ENCODE peak calls at places on chromosome 22, in ten cellular contexts. K is hepatic stellate cell; A is cardiac fibroblast; W is fibroblast of lung; T is T-cell; R is C1 segment of cervical spinal cord; C is CD8-positive, alpha-beta memory T cell; G is kidney; E is endothelial cell; Q is Caki2. B is an unnamed sample.

GRCh38 chr22:37304595-37305343 is 22.5 kb downstream of the CYTH4 start:
- DNase-seq in K (peak; percentile 62), A (peak; percentile 48), W (peak; percentile 39), T (no peak), R (no peak), C (no peak), G (no peak), E (no peak), Q (no peak), B (no peak)

GRCh38 chr22:39493759-39494158 is 8.3 kb upstream of the MIEF1 start:
- DNase-seq in K (peak; percentile 95), A (peak; percentile 75), W (peak; percentile 53), T (no peak), R (no peak), C (no peak), G (peak; percentile 15), E (no peak), Q (no peak), B (no peak)

GRCh38 chr22:24460418-24461089 is 33.2 kb downstream of the ADORA2A start:
- DNase-seq in K (no peak), A (no peak), W (no peak), T (no peak), R (no peak), C (no peak), G (no peak), E (no peak), Q (no peak), B (no peak)

GRCh38 chr22:30970356-30970746 is 1.3 kb downstream of the TUG1 start:
- DNase-seq in K (no peak), A (no peak), W (no peak), T (no peak), R (no peak), C (no peak), G (no peak), E (no peak), Q (peak; percentile 18), B (no peak)

GRCh38 chr22:31753005-31753633 is 700 bp upstream of the DEPDC5 start:
- DNase-seq in K (no peak), A (no peak), W (no peak), T (no peak), R (peak; percentile 18), C (no peak), G (peak; percentile 78), E (peak; percentile 76), Q (no peak), B (no peak)

GRCh38 chr22:18152519-18152918 is 2.5 kb downstream of the USP18 start:
- DNase-seq in K (no peak), A (no peak), W (no peak), T (no peak), R (no peak), C (no peak), G (no peak), E (no peak), Q (no peak), B (no peak)

GRCh38 chr22:27995801-27996528 is 76.9 kb upstream of the PITPNB start:
- DNase-seq in K (no peak), A (no peak), W (no peak), T (no peak), R (no peak), C (no peak), G (peak; percentile 63), E (no peak), Q (no peak), B (no peak)

GRCh38 chr22:38203090-38203810 is 1.5 kb downstream of the MAFF start:
- DNase-seq in K (no peak), A (peak; percentile 58), W (peak; percentile 44), T (no peak), R (no peak), C (peak; percentile 32), G (peak; percentile 93), E (no peak), Q (peak; percentile 62), B (no peak)

GRCh38 chr22:34105461-34106062 is 185.3 kb upstream of the LARGE1 start:
- DNase-seq in K (no peak), A (peak; percentile 2), W (no peak), T (no peak), R (peak; percentile 9), C (no peak), G (peak; percentile 75), E (peak; percentile 53), Q (peak; percentile 18), B (peak; percentile 5)

GRCh38 chr22:20403779-20404140 is 9.8 kb downstream of the ZNF74 start:
- DNase-seq in K (no peak), A (no peak), W (no peak), T (no peak), R (no peak), C (no peak), G (no peak), E (no peak), Q (no peak), B (no peak)

GRCh38 chr22:27982106-27982505 is 63.0 kb upstream of the PITPNB start:
- DNase-seq in K (no peak), A (no peak), W (no peak), T (no peak), R (no peak), C (no peak), G (no peak), E (no peak), Q (no peak), B (no peak)

GRCh38 chr22:20025401-20026203 is 4.7 kb downstream of the TANGO2 start:
- DNase-seq in K (no peak), A (no peak), W (no peak), T (no peak), R (no peak), C (no peak), G (peak; percentile 19), E (no peak), Q (no peak), B (no peak)

GRCh38 chr22:48459859-48460823 is 1367.5 kb downstream of the BRD1 start:
- DNase-seq in K (no peak), A (no peak), W (no peak), T (no peak), R (no peak), C (no peak), G (peak; percentile 65), E (no peak), Q (no peak), B (no peak)

GRCh38 chr22:41367039-41367679 is 14.6 kb upstream of the TEF start:
- DNase-seq in K (peak; percentile 97), A (peak; percentile 91), W (peak; percentile 96), T (peak; percentile 15), R (peak; percentile 96), C (no peak), G (peak; percentile 99), E (no peak), Q (peak; percentile 95), B (peak; percentile 82)

GRCh38 chr22:22342697-22343602 is 98.4 kb downstream of the VPREB1 start:
- DNase-seq in K (no peak), A (peak; percentile 29), W (peak; percentile 8), T (peak; percentile 59), R (no peak), C (peak; percentile 40), G (peak; percentile 86), E (peak; percentile 62), Q (peak; percentile 40), B (peak; percentile 25)

GRCh38 chr22:46010951-46011626 is 34.1 kb upstream of the WNT7B start:
- DNase-seq in K (no peak), A (no peak), W (no peak), T (no peak), R (peak; percentile 83), C (no peak), G (peak; percentile 95), E (no peak), Q (no peak), B (peak; percentile 69)

GRCh38 chr22:49097966-49098365 is 729.7 kb downstream of the BRD1 start:
- DNase-seq in K (no peak), A (no peak), W (no peak), T (no peak), R (no peak), C (no peak), G (peak; percentile 37), E (no peak), Q (peak; percentile 49), B (no peak)

GRCh38 chr22:50148991-50149721 is 21.4 kb upstream of the PANX2 start:
- DNase-seq in K (peak; percentile 65), A (peak; percentile 56), W (peak; percentile 28), T (peak; percentile 77), R (peak; percentile 41), C (peak; percentile 61), G (peak; percentile 80), E (peak; percentile 67), Q (peak; percentile 97), B (no peak)

GRCh38 chr22:22210375-22210774 is 34.2 kb upstream of the VPREB1 start:
- DNase-seq in K (peak; percentile 30), A (peak; percentile 85), W (peak; percentile 15), T (no peak), R (no peak), C (peak; percentile 3), G (peak; percentile 78), E (no peak), Q (peak; percentile 64), B (no peak)